ENCODE peak calls at places on chromosomes 3 and 15, in ten cellular contexts. G is colonic mucosa, D is left ventricle myocardium inferior, Y is uterus, E is transverse colon, W is OCI-LY7, L is dorsolateral prefrontal cortex, H is substantia nigra, A is lower lobe of right lung, T is hepatocyte. N is an unnamed sample.

GRCh38 chr3:59446775-59447465 is 397.1 kb upstream of the CFAP20DC start:
- DNase-seq in L (no peak), E (no peak), D (no peak), H (no peak), Y (no peak), T (no peak), W (no peak), G (no peak), A (no peak), N (no peak)

GRCh38 chr3:195033531-195034091 is 237.3 kb downstream of the XXYLT1 start:
- DNase-seq in T (peak), Y (no peak), D (no peak), A (no peak), L (no peak), H (no peak), E (peak), G (peak), W (no peak), N (peak)

GRCh38 chr3:157175678-157176077 is 15.7 kb upstream of the CCNL1 start:
- DNase-seq in H (no peak), W (no peak), G (peak), T (peak), A (peak), Y (no peak), E (peak), L (no peak), D (no peak), N (peak)

GRCh38 chr3:178063475-178063874 is 472.8 kb upstream of the KCNMB2 start:
- DNase-seq in D (no peak), L (no peak), H (no peak), A (no peak), W (no peak), G (no peak), Y (no peak), T (no peak), E (no peak), N (no peak)

GRCh38 chr3:116051040-116051439 is 394.2 kb downstream of the LSAMP start:
- DNase-seq in W (no peak), D (no peak), H (no peak), Y (no peak), T (no peak), G (no peak), A (no peak), E (no peak), L (no peak), N (no peak)

GRCh38 chr15:68582236-68582635 is 3.4 kb downstream of the CORO2B start:
- DNase-seq in E (no peak), H (no peak), A (no peak), W (no peak), G (no peak), L (peak), Y (no peak), T (no peak), D (no peak), N (no peak)

GRCh38 chr3:42012935-42013651 is 51.2 kb upstream of the ULK4 start:
- DNase-seq in G (peak), T (peak), E (peak), Y (peak), A (peak), H (peak), D (peak), W (peak), L (peak), N (peak)

GRCh38 chr3:128482857-128483656 is 9.9 kb downstream of the GATA2 start:
- DNase-seq in H (no peak), Y (peak), E (no peak), A (peak), T (peak), W (no peak), D (no peak), L (no peak), G (no peak), N (no peak)

GRCh38 chr3:152257246-152258074 is 11.3 kb upstream of the MBNL1 start:
- DNase-seq in D (no peak), Y (no peak), E (no peak), L (no peak), T (no peak), W (peak), G (no peak), A (no peak), H (no peak), N (peak)

GRCh38 chr15:98000249-98001203 is 40.0 kb downstream of the ARRDC4 start:
- DNase-seq in G (peak), W (no peak), D (no peak), L (no peak), Y (no peak), E (peak), T (peak), A (no peak), H (no peak), N (peak)

GRCh38 chr3:193836918-193837317 is 243.9 kb downstream of the OPA1 start:
- DNase-seq in G (no peak), H (no peak), A (no peak), W (no peak), E (no peak), L (no peak), Y (no peak), D (no peak), T (no peak), N (no peak)
- H3K27ac ChIP-seq in G (no peak), H (no peak), A (no peak), W (no peak), E (no peak), L (no peak), Y (no peak), D (no peak), T (no peak), N (no peak)

DNA sequence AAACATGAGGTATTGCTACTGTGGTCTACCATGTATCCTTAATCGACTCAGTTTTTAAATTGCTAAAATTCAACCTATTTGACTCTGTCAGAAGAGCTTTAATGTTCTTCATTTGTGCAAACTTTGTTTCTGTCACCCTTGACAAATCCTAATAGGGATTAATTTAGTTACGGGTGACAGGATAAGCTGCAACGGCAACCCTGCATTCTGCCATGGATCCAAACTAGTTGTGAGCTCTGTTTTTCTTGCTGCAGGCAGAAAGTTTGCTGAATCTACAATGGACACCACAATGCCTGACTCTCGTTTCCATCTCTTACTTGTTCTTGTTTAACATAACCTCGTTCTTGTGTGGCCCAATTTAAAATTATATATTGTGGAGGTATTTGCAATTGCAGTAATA is 352.3 kb downstream of the ROBO2 start:
- DNase-seq in A (no peak), E (no peak), W (no peak), H (no peak), G (no peak), L (no peak), T (no peak), Y (no peak), D (no peak), N (no peak)
- H3K27ac ChIP-seq in A (no peak), E (no peak), W (no peak), H (no peak), G (no peak), L (no peak), T (no peak), Y (no peak), D (no peak), N (no peak)

DNA sequence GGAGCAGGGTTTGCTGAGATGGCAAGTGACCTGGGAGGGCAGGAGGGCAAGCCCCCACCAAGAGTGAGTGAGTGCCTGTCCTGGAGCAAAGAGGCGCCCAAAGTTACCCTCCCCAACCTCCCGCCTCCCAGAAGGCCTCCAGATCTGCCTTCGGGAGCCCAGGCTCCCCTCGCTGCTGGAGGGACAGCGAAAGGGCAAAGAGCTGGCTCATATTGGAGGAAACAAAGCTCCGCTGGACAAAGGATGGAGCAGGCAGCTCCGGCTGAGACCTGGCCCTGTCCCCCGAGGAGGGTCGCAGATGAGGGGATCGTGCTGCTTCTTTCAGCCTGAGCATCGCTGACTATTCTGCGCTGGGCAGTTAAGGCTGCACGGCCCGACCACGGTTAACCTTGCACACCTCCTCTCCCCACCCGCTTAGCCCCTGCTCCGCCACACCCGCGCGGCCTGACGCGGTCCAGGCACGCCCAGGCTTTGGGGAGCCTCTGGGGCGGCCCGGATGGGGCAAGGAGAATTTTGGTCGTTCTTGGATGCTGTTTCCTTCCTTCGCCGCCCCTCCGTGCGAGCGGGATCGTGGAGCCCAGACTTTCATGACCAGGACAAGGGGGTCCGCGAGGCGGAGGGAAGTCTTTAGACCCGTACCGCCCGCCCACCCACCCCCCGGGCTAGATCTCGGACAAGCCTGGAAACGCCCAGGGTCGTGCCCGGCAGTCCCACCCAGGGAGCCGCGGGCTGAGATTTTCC is 651 bp downstream of the PLCD1 start:
- DNase-seq in E (peak), D (no peak), W (no peak), L (no peak), A (no peak), Y (no peak), T (peak), H (no peak), G (peak), N (no peak)
- H3K27ac ChIP-seq in E (peak), D (peak), W (no peak), L (peak), A (peak), Y (peak), T (peak), H (peak), G (peak), N (peak)

GRCh38 chr15:39578851-39579486 is 1.9 kb upstream of the THBS1 start:
- DNase-seq in D (no peak), H (no peak), E (no peak), W (no peak), Y (no peak), T (no peak), L (no peak), G (no peak), A (no peak), N (no peak)
- H3K27ac ChIP-seq in D (peak), H (no peak), E (peak), W (no peak), Y (peak), T (peak), L (no peak), G (no peak), A (peak), N (peak)

GRCh38 chr3:2465842-2466241 is 367.2 kb downstream of the CNTN4 start:
- DNase-seq in T (no peak), D (no peak), L (no peak), W (no peak), E (no peak), H (no peak), Y (no peak), A (no peak), G (no peak), N (no peak)
- H3K27ac ChIP-seq in T (no peak), D (no peak), L (no peak), W (no peak), E (no peak), H (no peak), Y (no peak), A (no peak), G (no peak), N (no peak)

GRCh38 chr3:119669906-119670570 is 7.2 kb downstream of the COX17 start:
- DNase-seq in D (no peak), G (no peak), Y (no peak), H (no peak), L (no peak), T (no peak), E (no peak), W (no peak), A (no peak), N (no peak)
- H3K27ac ChIP-seq in D (peak), G (no peak), Y (peak), H (no peak), L (no peak), T (no peak), E (no peak), W (no peak), A (no peak), N (no peak)

DNA sequence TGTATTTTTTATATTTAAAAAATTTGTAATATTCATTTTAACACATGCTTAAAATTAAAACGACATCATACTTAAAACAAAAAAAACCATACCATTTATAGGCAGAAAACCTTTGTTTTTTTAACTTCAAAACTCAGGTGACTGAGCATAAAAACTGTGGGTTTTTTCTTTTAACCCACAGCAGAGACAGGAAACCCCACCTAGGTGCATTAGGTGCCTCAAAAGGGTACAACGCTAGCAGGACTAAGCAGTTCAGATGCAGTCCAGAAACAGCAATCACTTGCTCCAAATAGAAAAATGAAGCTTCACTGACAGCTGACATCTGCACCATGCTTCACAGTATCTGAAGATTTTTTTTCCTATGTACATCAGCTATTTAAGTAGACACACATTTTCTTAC is 52.3 kb downstream of the GLB1 start:
- DNase-seq in Y (no peak), T (no peak), A (no peak), H (no peak), D (no peak), W (peak), E (no peak), L (no peak), G (no peak), N (peak)
- H3K27ac ChIP-seq in Y (no peak), T (no peak), A (no peak), H (no peak), D (no peak), W (peak), E (no peak), L (no peak), G (no peak), N (no peak)

GRCh38 chr3:141094851-141095545 is 43.9 kb downstream of the SPSB4 start:
- DNase-seq in D (peak), Y (peak), W (no peak), T (no peak), H (peak), G (peak), E (peak), A (no peak), L (peak), N (no peak)

GRCh38 chr3:141091416-141091815 is 40.3 kb downstream of the SPSB4 start:
- DNase-seq in Y (no peak), L (no peak), D (no peak), H (no peak), W (no peak), T (no peak), G (no peak), A (no peak), E (no peak), N (no peak)

GRCh38 chr3:141093971-141094401 is 42.8 kb downstream of the SPSB4 start:
- DNase-seq in Y (no peak), D (peak), E (no peak), T (no peak), H (no peak), G (no peak), A (no peak), L (peak), W (no peak), N (no peak)

GRCh38 chr3:141092663-141093062 is 41.5 kb downstream of the SPSB4 start:
- DNase-seq in L (no peak), W (no peak), E (no peak), G (no peak), T (no peak), A (no peak), H (no peak), Y (no peak), D (no peak), N (no peak)

GRCh38 chr3:141093397-141093796 is 42.2 kb downstream of the SPSB4 start:
- DNase-seq in L (no peak), E (no peak), G (no peak), T (no peak), A (no peak), H (no peak), W (no peak), Y (no peak), D (no peak), N (no peak)
- H3K27ac ChIP-seq in L (no peak), E (no peak), G (no peak), T (no peak), A (no peak), H (no peak), W (no peak), Y (no peak), D (peak), N (no peak)

GRCh38 chr15:41258706-41259471 is 27.8 kb downstream of the CHP1 start:
- DNase-seq in D (no peak), L (no peak), T (peak), A (peak), G (peak), E (peak), W (peak), H (no peak), Y (no peak), N (peak)
- H3K27ac ChIP-seq in D (peak), L (no peak), T (peak), A (peak), G (peak), E (peak), W (peak), H (no peak), Y (no peak), N (peak)

N was measured in small intestine.